ENCODE peak calls at places on chromosomes 11 and 22, in six cellular contexts. Y, W, I, V, R and D are unnamed samples.

GRCh38 chr11:64887757-64888405 is 9.5 kb upstream of the EHD1 start:
- DNase-seq in Y (peak; percentile 79), W (peak; percentile 91), I (peak; percentile 48), V (peak; percentile 84), R (peak; percentile 69), D (peak; percentile 79)

GRCh38 chr22:30921108-30921507 is 47.5 kb downstream of the MORC2 start:
- DNase-seq in Y (no peak), W (no peak), I (no peak), V (peak; percentile 8), R (no peak), D (no peak)

GRCh38 chr11:86103808-86104207 is 34.9 kb upstream of the PICALM start:
- DNase-seq in Y (peak; percentile 16), W (no peak), I (no peak), V (no peak), R (no peak), D (no peak)

GRCh38 chr11:1071571-1072115 is 3.0 kb upstream of the MUC2 start:
- DNase-seq in Y (no peak), W (no peak), I (no peak), V (no peak), R (no peak), D (no peak)

GRCh38 chr22:42263944-42264343 is 6.5 kb downstream of the TCF20 start:
- DNase-seq in Y (no peak), W (no peak), I (no peak), V (no peak), R (no peak), D (no peak)

GRCh38 chr11:110294509-110294908 is 1.9 kb downstream of the RDX start:
- DNase-seq in Y (no peak), W (peak; percentile 26), I (no peak), V (no peak), R (no peak), D (no peak)

GRCh38 chr22:32175751-32176644 is 16.9 kb upstream of the C22orf42 start:
- DNase-seq in Y (no peak), W (peak; percentile 73), I (peak; percentile 18), V (no peak), R (no peak), D (peak; percentile 44)

GRCh38 chr22:19965771-19966709 is 24.4 kb upstream of the TXNRD2 start:
- DNase-seq in Y (no peak), W (peak; percentile 72), I (no peak), V (peak; percentile 26), R (no peak), D (no peak)

GRCh38 chr11:13450832-13451397 is 12.1 kb downstream of the BTBD10 start:
- DNase-seq in Y (no peak), W (no peak), I (no peak), V (no peak), R (no peak), D (no peak)

GRCh38 chr22:49848690-49849160 is 4.9 kb upstream of the ZBED4 start:
- DNase-seq in Y (no peak), W (no peak), I (no peak), V (peak; percentile 22), R (no peak), D (no peak)

GRCh38 chr22:26215766-26216165 is 46.5 kb downstream of the SEZ6L start:
- DNase-seq in Y (no peak), W (no peak), I (no peak), V (no peak), R (no peak), D (no peak)

GRCh38 chr22:26213826-26214225 is 44.6 kb downstream of the SEZ6L start:
- DNase-seq in Y (no peak), W (no peak), I (no peak), V (no peak), R (no peak), D (no peak)

GRCh38 chr22:26210390-26210789 is 41.1 kb downstream of the SEZ6L start:
- DNase-seq in Y (no peak), W (no peak), I (no peak), V (no peak), R (no peak), D (no peak)

DNA sequence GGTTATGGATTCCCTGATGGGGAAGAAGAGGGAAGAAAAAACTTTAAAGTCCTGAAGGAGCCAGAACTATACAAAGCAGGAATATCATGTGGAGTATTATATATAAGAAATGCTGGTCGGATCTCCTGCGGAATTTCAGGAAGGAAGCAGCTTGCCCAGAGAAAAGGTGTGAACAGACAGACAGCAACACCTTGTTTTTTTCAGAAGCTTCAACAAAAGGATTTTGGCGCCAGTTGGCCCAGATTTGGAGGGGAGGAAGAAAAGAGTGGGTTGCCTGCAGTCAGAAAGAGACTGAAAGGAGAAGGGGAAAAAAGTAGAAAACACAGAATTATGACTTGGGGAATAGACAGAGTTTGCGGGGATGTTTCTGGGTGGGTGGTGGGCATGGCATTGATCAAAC is 45.2 kb downstream of the SEZ6L start:
- DNase-seq in Y (no peak), W (no peak), I (no peak), V (no peak), R (no peak), D (no peak)
- H3K27me3 ChIP-seq in Y (peaks cover 5% of the 10 kb centered on the region), W (peaks cover 31% of the 10 kb centered on the region), I (no peaks in the 10 kb centered on the region), V (peaks cover 12% of the 10 kb centered on the region), R (no peaks in the 10 kb centered on the region), D (peaks cover 3% of the 10 kb centered on the region)

GRCh38 chr22:48277868-48278581 is 1515.6 kb downstream of the TBC1D22A start:
- DNase-seq in Y (no peak), W (no peak), I (no peak), V (no peak), R (no peak), D (no peak)
- H3K27me3 ChIP-seq in Y (no peaks in the 10 kb centered on the region), W (no peaks in the 10 kb centered on the region), I (no peaks in the 10 kb centered on the region), V (peaks cover 12% of the 10 kb centered on the region), R (no peaks in the 10 kb centered on the region), D (no peaks in the 10 kb centered on the region)

GRCh38 chr22:46797355-46797754 is 34.9 kb downstream of the TBC1D22A start:
- DNase-seq in Y (peak; percentile 9), W (no peak), I (no peak), V (no peak), R (peak; percentile 43), D (no peak)
- H3K27me3 ChIP-seq in Y (no peaks in the 10 kb centered on the region), W (no peaks in the 10 kb centered on the region), I (no peaks in the 10 kb centered on the region), V (no peaks in the 10 kb centered on the region), R (no peaks in the 10 kb centered on the region), D (peaks cover 2% of the 10 kb centered on the region)

GRCh38 chr11:44308923-44309482 is 936 bp downstream of the ALX4 start:
- DNase-seq in Y (no peak), W (peak; percentile 73), I (peak; percentile 46), V (no peak), R (peak; percentile 50), D (no peak)
- H3K27me3 ChIP-seq in Y (peaks cover 55% of the 10 kb centered on the region), W (peaks cover 100% of the 10 kb centered on the region), I (peaks cover 99% of the 10 kb centered on the region), V (peaks cover 81% of the 10 kb centered on the region), R (peaks cover 100% of the 10 kb centered on the region), D (peaks cover 100% of the 10 kb centered on the region)

DNA sequence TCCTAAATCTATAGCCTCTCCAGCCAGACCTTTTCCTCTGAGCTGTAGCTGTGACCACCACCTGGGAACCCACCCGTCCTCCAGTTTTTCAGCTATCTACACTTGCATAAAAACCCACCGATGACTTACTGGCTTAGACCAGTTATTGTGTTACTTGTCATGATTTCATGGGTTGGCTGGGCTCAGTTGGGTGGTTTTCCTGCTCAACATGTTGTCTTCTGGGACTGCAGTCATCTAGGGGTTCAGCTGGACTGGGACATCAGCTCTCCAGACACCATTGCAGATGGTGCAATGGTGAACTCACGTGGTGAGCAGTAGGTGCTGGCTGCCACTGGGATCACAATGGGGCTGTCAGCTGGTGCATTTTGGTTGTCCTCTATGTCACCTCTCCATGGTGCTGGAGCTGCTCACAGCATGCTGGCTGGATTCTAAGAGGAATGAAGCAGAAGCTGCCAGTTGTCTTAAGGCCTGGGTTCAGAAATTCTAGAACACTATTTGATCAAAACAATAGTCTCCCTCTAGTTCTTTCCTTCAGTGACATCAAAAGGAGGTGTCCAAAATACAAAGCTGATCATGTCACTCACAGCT is 1.3 kb upstream of the SYT13 start:
- DNase-seq in Y (no peak), W (no peak), I (no peak), V (no peak), R (no peak), D (no peak)
- H3K27me3 ChIP-seq in Y (peaks cover 33% of the 10 kb centered on the region), W (peaks cover 67% of the 10 kb centered on the region), I (peaks cover 57% of the 10 kb centered on the region), V (peaks cover 56% of the 10 kb centered on the region), R (peaks cover 72% of the 10 kb centered on the region), D (peaks cover 11% of the 10 kb centered on the region)

GRCh38 chr11:36365937-36366336 is 69.8 kb downstream of the PRR5L start:
- DNase-seq in Y (no peak), W (no peak), I (no peak), V (no peak), R (peak; percentile 66), D (no peak)

GRCh38 chr11:36361901-36362391 is 65.9 kb downstream of the PRR5L start:
- DNase-seq in Y (peak; percentile 40), W (peak; percentile 19), I (no peak), V (peak; percentile 95), R (peak; percentile 67), D (no peak)

GRCh38 chr11:36363361-36364272 is 67.5 kb downstream of the PRR5L start:
- DNase-seq in Y (no peak), W (peak; percentile 69), I (no peak), V (no peak), R (no peak), D (no peak)

GRCh38 chr11:36362902-36363301 is 66.8 kb downstream of the PRR5L start:
- DNase-seq in Y (no peak), W (no peak), I (no peak), V (peak; percentile 54), R (peak; percentile 68), D (no peak)

DNA sequence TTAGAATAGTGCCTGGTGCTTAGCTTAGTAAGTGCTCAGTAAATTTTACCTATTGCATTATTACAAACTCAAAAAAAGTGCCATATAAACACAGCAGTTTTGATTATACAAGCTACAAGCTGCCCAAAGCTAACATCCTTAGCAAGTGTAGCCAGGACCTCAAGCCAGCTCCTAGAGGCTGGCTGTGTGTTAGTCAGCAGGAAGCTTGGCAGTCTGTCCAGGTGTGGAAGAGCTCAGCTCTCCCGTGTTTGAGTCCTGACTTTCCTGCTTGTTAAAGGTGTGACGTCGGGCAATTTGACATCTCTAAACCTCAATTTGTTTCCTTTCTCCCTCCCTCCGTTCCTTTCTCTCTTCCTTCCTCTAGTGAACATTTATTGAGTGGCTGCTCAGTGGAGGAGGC is 68.5 kb downstream of the PRR5L start:
- DNase-seq in Y (peak; percentile 75), W (no peak), I (no peak), V (no peak), R (no peak), D (no peak)
- H3K27me3 ChIP-seq in Y (no peaks in the 10 kb centered on the region), W (peaks cover 18% of the 10 kb centered on the region), I (peaks cover 24% of the 10 kb centered on the region), V (no peaks in the 10 kb centered on the region), R (peaks cover 11% of the 10 kb centered on the region), D (no peaks in the 10 kb centered on the region)